ENCODE peak calls at places on chromosomes 13 and 19, in five cellular contexts. Q is heart right ventricle, W is GM06990, T is fibroblast of lung, N is body of pancreas. H is an unnamed sample.

GRCh38 chr19:39946532-39946931 is 12.1 kb upstream of the FCGBP start:
- DNase-seq in N (no peak), T (no peak), Q (no peak), W (no peak), H (no peak)

GRCh38 chr19:12450817-12451216 is 10.0 kb upstream of the ZNF443 start:
- DNase-seq in T (no peak), Q (no peak), W (no peak), N (no peak), H (no peak)

GRCh38 chr19:4844348-4845179 is 13.1 kb upstream of the TICAM1 start:
- DNase-seq in W (no peak), N (peak), Q (peak), T (no peak), H (no peak)

GRCh38 chr13:41767801-41768200 is 193.1 kb downstream of the VWA8 start:
- DNase-seq in W (no peak), N (no peak), Q (no peak), T (peak), H (no peak)

GRCh38 chr13:111906306-111906705 is 160.6 kb upstream of the SOX1 start:
- DNase-seq in W (no peak), T (no peak), Q (no peak), N (no peak), H (no peak)

GRCh38 chr13:80132741-80133601 is 208.0 kb downstream of the SPRY2 start:
- DNase-seq in T (peak), Q (peak), W (no peak), N (peak), H (peak)

GRCh38 chr19:29674374-29675119 is 9.3 kb downstream of the PLEKHF1 start:
- DNase-seq in Q (no peak), T (no peak), W (no peak), N (no peak), H (no peak)

GRCh38 chr13:51435002-51435578 is 17.7 kb downstream of the INTS6 start:
- DNase-seq in Q (no peak), W (no peak), T (no peak), N (no peak), H (no peak)

GRCh38 chr19:46624958-46625661 is at the start of gene PTGIR:
- DNase-seq in Q (peak), N (peak), T (peak), W (no peak), H (no peak)

GRCh38 chr19:17333611-17334413 is 843 bp downstream of the ANO8 start:
- DNase-seq in W (peak), T (peak), N (peak), Q (no peak), H (no peak)

GRCh38 chr13:110209950-110210603 is 96.9 kb downstream of the COL4A1 start:
- DNase-seq in Q (no peak), N (no peak), W (no peak), T (no peak), H (no peak)

GRCh38 chr13:30581582-30581981 is 36.1 kb upstream of the USPL1 start:
- DNase-seq in T (no peak), Q (no peak), N (no peak), W (no peak), H (no peak)

GRCh38 chr19:38204728-38205127 is 19.3 kb downstream of the DPF1 start:
- DNase-seq in W (no peak), N (no peak), Q (no peak), T (no peak), H (no peak)

GRCh38 chr19:54552913-54553310 is 20.7 kb upstream of the LILRA2 start:
- DNase-seq in T (no peak), W (no peak), N (no peak), Q (no peak), H (no peak)

GRCh38 chr13:23557043-23557442 is 13.2 kb upstream of the TNFRSF19 start:
- DNase-seq in Q (no peak), T (no peak), N (no peak), W (no peak), H (no peak)

GRCh38 chr13:87274209-87274819 is 396.9 kb upstream of the SLITRK5 start:
- DNase-seq in W (no peak), Q (no peak), N (peak), T (peak), H (no peak)

GRCh38 chr13:65985632-65986031 is 1244.5 kb downstream of the PCDH9 start:
- DNase-seq in W (no peak), T (no peak), Q (no peak), N (no peak), H (no peak)

GRCh38 chr13:111152836-111153235 is 37.7 kb downstream of the ARHGEF7 start:
- DNase-seq in W (no peak), T (peak), N (no peak), Q (no peak), H (no peak)

GRCh38 chr19:5171711-5172110 is 168.9 kb downstream of the PTPRS start:
- DNase-seq in Q (no peak), T (peak), N (no peak), W (no peak), H (no peak)

GRCh38 chr13:76903544-76904162 is 17.4 kb upstream of the KCTD12 start:
- DNase-seq in W (peak), T (peak), N (peak), Q (peak), H (peak)

GRCh38 chr19:48497728-48498575 is 13.7 kb downstream of the LMTK3 start:
- DNase-seq in W (no peak), N (no peak), T (no peak), Q (no peak), H (no peak)

GRCh38 chr19:48498576-48498879 is 13.1 kb downstream of the LMTK3 start:
- DNase-seq in N (no peak), T (no peak), W (no peak), Q (no peak), H (no peak)

GRCh38 chr19:48499352-48500090 is 12.1 kb downstream of the LMTK3 start:
- DNase-seq in W (no peak), N (no peak), T (no peak), Q (no peak), H (no peak)

GRCh38 chr19:48496959-48497727 is 14.5 kb downstream of the LMTK3 start:
- DNase-seq in W (no peak), Q (no peak), T (no peak), N (no peak), H (no peak)

GRCh38 chr19:48498922-48499321 is 12.7 kb downstream of the LMTK3 start:
- DNase-seq in T (no peak), Q (no peak), W (no peak), N (peak), H (no peak)
- TF ChIP-seq CTCF in T (no peak), Q (no peak), W (no peak), N (no peak), H (no peak)

GRCh38 chr19:1253514-1254080 is 5.2 kb downstream of the MIDN start:
- DNase-seq in W (no peak), T (peak), N (no peak), Q (no peak), H (no peak)
- H3K4me3 ChIP-seq in W (peak), T (peak), N (no peak), Q (peak), H (peak)

GRCh38 chr13:37981932-37982331 is 112.4 kb upstream of the TRPC4 start:
- DNase-seq in Q (no peak), N (no peak), W (no peak), T (no peak), H (no peak)

GRCh38 chr13:37984357-37984756 is 114.8 kb upstream of the TRPC4 start:
- DNase-seq in N (no peak), W (no peak), T (no peak), Q (no peak), H (no peak)

DNA sequence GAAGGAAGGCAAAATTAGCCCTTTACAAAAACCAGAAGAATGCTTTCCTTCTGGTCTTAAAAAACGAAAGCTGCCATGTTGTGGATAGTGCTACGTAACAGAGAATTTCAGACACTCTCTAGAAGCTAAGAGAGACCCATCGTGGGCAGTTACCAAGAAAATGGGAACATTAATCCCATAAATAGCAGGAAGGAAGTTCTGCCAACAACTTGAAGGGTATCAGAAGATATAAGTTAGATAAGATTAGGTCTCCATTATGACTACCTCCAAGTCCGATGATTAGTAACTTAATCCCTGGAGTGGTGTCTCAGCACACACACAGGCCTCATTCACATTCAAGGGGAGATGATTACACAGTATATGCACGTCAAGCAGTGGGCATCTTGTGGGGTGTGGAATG is 115.7 kb upstream of the TRPC4 start:
- DNase-seq in Q (no peak), W (no peak), N (no peak), T (no peak), H (no peak)
- TF ChIP-seq CTCF in Q (no peak), W (no peak), N (no peak), T (no peak), H (no peak)

DNA sequence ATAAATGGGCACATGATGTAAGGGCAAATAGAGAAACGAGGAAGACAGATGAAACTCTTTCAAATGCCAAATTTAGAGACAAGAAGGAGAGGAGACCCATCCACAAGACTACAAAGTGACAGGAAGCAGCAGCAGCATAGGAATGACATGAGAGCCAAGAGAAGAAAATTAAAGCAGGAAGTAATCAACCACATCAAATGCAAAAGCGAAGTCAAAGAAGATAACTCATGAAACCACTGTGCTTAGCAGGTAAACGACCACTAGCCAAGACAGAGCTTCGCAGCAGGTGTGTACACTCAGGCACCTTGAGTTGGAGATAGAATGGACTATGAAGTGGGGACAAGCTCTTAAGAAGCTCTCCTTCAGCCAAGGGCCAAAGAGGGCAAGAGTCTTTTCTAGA is 64.1 kb downstream of the KLF12 start:
- DNase-seq in T (no peak), W (no peak), N (no peak), Q (no peak), H (no peak)
- H3K4me3 ChIP-seq in T (no peak), W (no peak), N (no peak), Q (no peak), H (no peak)

GRCh38 chr13:45683701-45684100 is 18.4 kb upstream of the CBY2 start:
- DNase-seq in N (no peak), Q (no peak), T (no peak), W (no peak), H (no peak)
- TF ChIP-seq CTCF in N (no peak), Q (no peak), T (no peak), W (peak), H (no peak)

DNA sequence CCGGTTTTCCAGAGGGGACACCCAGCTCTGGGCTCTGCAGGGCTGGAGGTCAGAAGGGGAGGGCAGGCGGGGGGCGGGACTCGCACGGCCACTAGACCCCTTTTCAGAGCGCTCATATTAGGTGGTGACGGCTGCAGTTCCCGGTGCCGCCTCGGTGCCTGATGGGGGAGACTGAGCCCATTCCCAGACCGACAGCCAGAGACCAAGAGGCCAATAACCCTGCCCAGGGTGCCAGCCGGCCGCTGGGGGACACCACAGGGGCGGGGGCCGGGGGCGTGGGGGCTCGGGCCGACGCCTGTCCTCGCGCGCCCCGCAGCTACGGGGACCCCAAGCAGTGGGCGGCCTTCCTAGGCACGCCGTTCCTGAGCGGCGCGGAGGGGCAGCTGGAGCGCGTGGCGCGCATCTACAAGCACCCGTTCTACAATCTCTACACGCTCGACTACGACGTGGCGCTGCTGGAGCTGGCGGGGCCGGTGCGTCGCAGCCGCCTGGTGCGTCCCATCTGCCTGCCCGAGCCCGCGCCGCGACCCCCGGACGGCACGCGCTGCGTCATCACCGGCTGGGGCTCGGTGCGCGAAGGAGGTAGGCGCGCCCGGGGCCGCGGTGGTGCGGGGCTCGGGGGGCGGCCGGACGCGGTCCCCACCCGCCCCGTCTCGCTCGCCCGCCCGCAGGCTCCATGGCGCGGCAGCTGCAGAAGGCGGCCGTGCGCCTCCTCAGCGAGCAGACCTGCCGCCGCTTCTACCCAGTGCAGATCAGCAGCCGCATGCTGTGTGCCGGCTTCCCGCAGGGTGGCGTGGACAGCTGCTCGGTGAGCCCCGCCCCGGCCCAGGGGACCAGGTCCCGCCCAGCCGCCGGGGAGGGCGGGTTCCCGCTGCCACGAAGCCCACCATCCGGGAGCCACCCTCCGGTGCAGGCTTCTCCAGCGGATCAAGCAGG is 2.4 kb downstream of the TIMM13 start:
- DNase-seq in T (peak), Q (peak), N (peak), W (no peak), H (peak)
- H3K4me3 ChIP-seq in T (peak), Q (peak), N (peak), W (no peak), H (peak)

H was measured in dorsolateral prefrontal cortex.